ENCODE peak calls at places on chromosomes 3 and 15, in nine cellular contexts. S, R, D, P, C, I, V, G and E are unnamed samples.

GRCh38 chr15:92617197-92618037 is 38.2 kb downstream of the FAM174B start:
- DNase-seq in S (no peak), C (no peak), R (no peak), V (no peak), D (no peak), P (no peak), G (peak; percentile 79), I (peak; percentile 93), E (peak; percentile 82)

GRCh38 chr3:178306427-178307115 is 229.7 kb upstream of the KCNMB2 start:
- DNase-seq in D (no peak), S (no peak), C (no peak), P (no peak), I (no peak), R (no peak), G (no peak), V (no peak), E (no peak)

GRCh38 chr15:35466476-35466875 is 79.5 kb downstream of the DPH6 start:
- DNase-seq in S (no peak), I (no peak), P (no peak), D (no peak), V (no peak), C (no peak), G (no peak), R (no peak), E (no peak)

GRCh38 chr3:159896543-159896942 is 92.1 kb upstream of the IL12A start:
- DNase-seq in G (no peak), I (no peak), P (no peak), C (no peak), R (no peak), S (no peak), D (no peak), V (no peak), E (no peak)

GRCh38 chr15:99306694-99307338 is 55.5 kb downstream of the LRRC28 start:
- DNase-seq in I (no peak), G (no peak), S (no peak), R (no peak), D (no peak), V (peak; percentile 72), C (no peak), P (no peak), E (no peak)

GRCh38 chr3:43319364-43319763 is 33.0 kb downstream of the SNRK start:
- DNase-seq in R (no peak), S (no peak), P (no peak), C (no peak), G (no peak), V (no peak), D (no peak), I (peak; percentile 5), E (no peak)

GRCh38 chr3:59843816-59844215 is 794.0 kb upstream of the CFAP20DC start:
- DNase-seq in I (no peak), G (no peak), S (no peak), R (no peak), C (no peak), P (no peak), V (no peak), D (no peak), E (no peak)

GRCh38 chr15:101499863-101500713 is 10.6 kb upstream of the PCSK6 start:
- DNase-seq in S (no peak), P (no peak), I (no peak), G (no peak), D (no peak), R (peak; percentile 17), C (no peak), V (no peak), E (no peak)

GRCh38 chr15:69591905-69592508 is 139.4 kb downstream of the RPLP1 start:
- DNase-seq in C (no peak), S (no peak), G (no peak), P (no peak), D (no peak), I (no peak), V (no peak), R (no peak), E (no peak)

GRCh38 chr3:10023587-10024310 is 2.5 kb upstream of the FANCD2 start:
- DNase-seq in D (no peak), S (no peak), P (peak; percentile 23), R (no peak), I (peak; percentile 87), C (no peak), G (no peak), V (no peak), E (peak; percentile 89)

GRCh38 chr15:50562735-50563640 is 16.5 kb upstream of the USP50 start:
- DNase-seq in S (no peak), R (no peak), D (no peak), G (no peak), C (no peak), I (peak; percentile 24), V (no peak), P (no peak), E (peak; percentile 59)

GRCh38 chr3:18440053-18440768 is 15.1 kb upstream of the SATB1 start:
- DNase-seq in R (no peak), I (no peak), P (no peak), C (no peak), D (no peak), V (no peak), S (no peak), G (no peak), E (peak; percentile 54)

GRCh38 chr15:64507293-64507802 is 47.0 kb downstream of the ZNF609 start:
- DNase-seq in I (peak; percentile 97), P (no peak), C (peak; percentile 58), G (peak; percentile 65), D (no peak), S (no peak), R (peak; percentile 52), V (peak; percentile 80), E (peak; percentile 93)

GRCh38 chr3:72270072-72270611 is 485.2 kb upstream of the PROK2 start:
- DNase-seq in R (peak; percentile 25), I (peak; percentile 96), V (no peak), S (no peak), P (peak; percentile 82), G (peak; percentile 73), C (no peak), D (no peak), E (peak; percentile 95)

GRCh38 chr3:31361391-31362273 is 171.1 kb upstream of the STT3B start:
- DNase-seq in C (no peak), R (no peak), V (no peak), G (no peak), D (no peak), I (peak; percentile 69), S (no peak), P (no peak), E (peak; percentile 95)

GRCh38 chr15:83697716-83698115 is 43.8 kb downstream of the ADAMTSL3 start:
- DNase-seq in R (no peak), C (no peak), P (no peak), D (no peak), G (no peak), V (no peak), I (no peak), S (no peak), E (no peak)

GRCh38 chr15:83999396-84000120 is 236.0 kb upstream of the GOLGA6L4 start:
- DNase-seq in V (no peak), R (no peak), G (no peak), D (no peak), S (no peak), C (no peak), I (no peak), P (no peak), E (peak; percentile 21)

GRCh38 chr15:99211926-99212325 is 37.5 kb downstream of the TTC23 start:
- DNase-seq in C (no peak), V (no peak), P (no peak), R (no peak), I (no peak), G (no peak), S (no peak), D (no peak), E (no peak)

DNA sequence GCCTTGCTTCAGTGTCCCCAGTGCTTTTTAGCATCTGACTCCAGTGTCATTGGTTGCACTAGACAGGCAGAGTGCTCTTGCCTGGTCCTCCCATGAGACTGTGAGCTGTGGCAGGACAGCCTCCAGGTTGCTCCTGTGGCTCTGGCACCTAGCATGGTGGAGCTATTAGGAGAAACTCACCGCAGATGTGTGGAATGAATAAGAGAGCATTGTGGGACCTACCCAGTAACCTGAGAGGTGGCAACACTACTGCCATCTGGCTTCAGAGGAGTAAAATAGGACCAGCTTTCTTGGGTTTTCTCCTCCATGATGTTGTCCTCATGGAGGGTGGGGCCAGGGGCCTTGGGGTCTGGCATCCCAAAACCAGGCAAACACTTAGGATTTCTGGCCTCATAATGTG is 183.6 kb downstream of the EPHB1 start:
- DNase-seq in S (no peak), C (no peak), R (no peak), I (no peak), P (no peak), V (no peak), G (no peak), D (no peak), E (no peak)
- TF ChIP-seq CTCF in S (no peak), C (no peak), R (no peak), I (no peak), P (no peak), V (no peak), G (no peak), D (no peak), E (no peak)

DNA sequence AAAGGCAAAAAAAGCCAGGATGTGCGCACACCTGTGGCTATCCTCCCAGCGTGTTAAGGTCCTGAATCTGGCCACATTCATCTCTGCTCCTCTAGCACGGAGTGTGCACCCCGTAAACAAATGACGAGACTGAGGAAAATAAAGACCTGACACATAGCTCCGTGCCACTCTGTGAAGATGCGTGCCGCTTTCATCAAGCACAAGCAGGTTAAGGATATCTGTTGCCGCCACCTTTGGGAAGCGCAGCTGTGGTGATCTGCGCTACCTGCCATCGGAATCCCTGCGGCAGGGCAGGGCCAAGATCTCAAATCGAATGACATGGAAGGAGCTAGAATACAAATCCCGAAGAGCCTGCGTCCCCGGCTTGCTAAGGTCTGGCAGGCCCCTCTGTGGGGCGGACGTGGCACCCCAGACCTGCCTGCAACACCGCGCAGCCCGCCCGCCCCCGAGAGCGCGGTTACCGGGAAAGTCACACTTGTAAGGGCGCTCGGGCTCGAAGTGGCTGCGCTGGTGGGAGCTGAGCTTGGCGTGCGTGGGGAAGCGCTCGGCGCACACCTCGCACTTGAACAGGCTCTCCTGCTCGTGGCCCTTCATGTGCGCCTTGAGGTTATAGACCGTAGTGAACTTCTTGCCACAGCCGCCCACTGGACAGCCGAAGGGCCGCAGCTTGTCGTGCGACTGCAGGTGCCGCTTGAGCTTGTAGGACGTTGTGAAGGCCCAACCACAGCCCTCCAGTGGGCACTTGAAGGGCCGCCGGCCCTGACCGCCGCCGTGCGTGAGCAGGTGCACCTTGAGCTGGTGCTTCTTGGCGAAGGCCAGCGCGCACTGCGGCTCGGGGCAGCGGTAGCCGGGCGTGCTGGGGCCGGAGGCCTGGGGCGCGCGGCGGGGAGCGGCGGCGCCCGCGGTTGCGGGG is 937 bp downstream of the ZXDC start:
- DNase-seq in D (peak; percentile 25), G (peak; percentile 73), I (peak; percentile 53), R (peak; percentile 65), S (no peak), V (peak; percentile 46), C (peak; percentile 58), P (no peak), E (peak; percentile 34)
- TF ChIP-seq CTCF in D (peak; percentile 11), G (no peak), I (no peak), R (no peak), S (peak; percentile 37), V (no peak), C (no peak), P (no peak), E (no peak)

GRCh38 chr3:166291510-166291909 is 454.3 kb upstream of the BCHE start:
- DNase-seq in I (no peak), P (no peak), G (no peak), C (no peak), D (no peak), S (no peak), R (no peak), V (no peak), E (no peak)
- TF ChIP-seq CTCF in I (no peak), P (no peak), G (no peak), C (no peak), D (no peak), S (no peak), R (no peak), V (no peak), E (no peak)

GRCh38 chr3:172202797-172203196 is 163.4 kb downstream of the FNDC3B start:
- DNase-seq in P (no peak), I (no peak), R (no peak), D (no peak), C (no peak), V (no peak), S (no peak), G (no peak), E (no peak)
- TF ChIP-seq CTCF in P (no peak), I (peak; percentile 11), R (no peak), D (no peak), C (no peak), V (no peak), S (no peak), G (no peak), E (no peak)